ENCODE peak calls at places on chromosomes 3 and 15, in nine cellular contexts. J, E, C, P, I, O, Z, R and D are unnamed samples.

GRCh38 chr15:67110958-67111864 is 45.8 kb downstream of the SMAD3 start:
- DNase-seq in Z (no peak), J (no peak), P (no peak), E (no peak), O (no peak), C (no peak), R (no peak), I (no peak), D (peak)

GRCh38 chr15:31278056-31278445 is 48.6 kb upstream of the KLF13 start:
- DNase-seq in I (peak), Z (no peak), P (no peak), R (no peak), C (no peak), J (no peak), O (no peak), E (no peak), D (no peak)

GRCh38 chr15:25416693-25417092 is 22.1 kb downstream of the UBE3A start:
- DNase-seq in I (no peak), C (peak), R (peak), Z (peak), E (peak), P (no peak), O (no peak), J (no peak), D (no peak)

GRCh38 chr3:908839-909238 is 184.0 kb upstream of the CNTN6 start:
- DNase-seq in O (no peak), I (no peak), J (no peak), E (peak), Z (no peak), P (no peak), C (no peak), R (no peak), D (no peak)

GRCh38 chr3:151751161-151751560 is 17.4 kb downstream of the AADACL2 start:
- DNase-seq in Z (peak), O (no peak), P (no peak), I (no peak), C (no peak), E (peak), J (no peak), R (no peak), D (no peak)

GRCh38 chr3:11808231-11808630 is 38.5 kb downstream of the TAMM41 start:
- DNase-seq in E (no peak), Z (no peak), J (no peak), R (no peak), P (no peak), O (no peak), C (peak), I (no peak), D (no peak)

GRCh38 chr3:106176734-106177133 is 307.9 kb upstream of the CBLB start:
- DNase-seq in R (peak), P (no peak), E (no peak), Z (no peak), I (no peak), J (no peak), C (no peak), O (no peak), D (no peak)

GRCh38 chr3:197907196-197907595 is 42.8 kb upstream of the RPL35A start:
- DNase-seq in I (no peak), J (no peak), C (no peak), E (peak), R (no peak), Z (peak), P (no peak), O (no peak), D (no peak)

GRCh38 chr3:150293401-150294001 is 114.6 kb upstream of the TSC22D2 start:
- DNase-seq in R (no peak), I (no peak), P (no peak), E (peak), O (no peak), Z (peak), C (no peak), J (peak), D (no peak)

GRCh38 chr3:7745711-7746110 is 755.9 kb upstream of the LMCD1 start:
- DNase-seq in P (no peak), R (no peak), J (no peak), C (no peak), E (peak), O (no peak), Z (peak), I (no peak), D (no peak)

GRCh38 chr15:100295939-100296338 is 45.8 kb downstream of the ADAMTS17 start:
- DNase-seq in P (no peak), J (no peak), I (no peak), Z (no peak), R (no peak), O (no peak), C (no peak), E (no peak), D (no peak)

GRCh38 chr3:126519506-126520455 is 2.2 kb upstream of the UROC1 start:
- DNase-seq in Z (no peak), J (no peak), C (no peak), O (peak), P (no peak), I (no peak), E (no peak), R (no peak), D (peak)